ENCODE peak calls at places on chromosomes 12 and 14, in seven cellular contexts. A, Q, Z, Y, B, G and E are unnamed samples.

GRCh38 chr12:69330475-69331473 is 17.4 kb upstream of the LYZ start:
- DNase-seq in A (no peak), Q (no peak), Z (no peak), Y (no peak), B (peak; percentile 1), G (peak; percentile 66), E (no peak)

GRCh38 chr12:94504386-94504785 is 44.7 kb upstream of the CEP83 start:
- DNase-seq in A (no peak), Q (no peak), Z (no peak), Y (no peak), B (no peak), G (no peak), E (no peak)

GRCh38 chr12:117472983-117473382 is 111.6 kb upstream of the NOS1 start:
- DNase-seq in A (no peak), Q (peak; percentile 50), Z (no peak), Y (no peak), B (no peak), G (no peak), E (no peak)

GRCh38 chr12:53295891-53296219 is 513 bp downstream of the PFDN5 start:
- DNase-seq in A (no peak), Q (no peak), Z (no peak), Y (no peak), B (no peak), G (no peak), E (no peak)

GRCh38 chr14:46378248-46378647 is 273.3 kb downstream of the RPL10L start:
- DNase-seq in A (no peak), Q (peak; percentile 4), Z (no peak), Y (no peak), B (no peak), G (no peak), E (no peak)

GRCh38 chr12:101826766-101827368 is 3.9 kb downstream of the GNPTAB start:
- DNase-seq in A (no peak), Q (no peak), Z (no peak), Y (no peak), B (no peak), G (peak; percentile 53), E (no peak)

GRCh38 chr14:93045211-93045674 is 70.5 kb downstream of the ITPK1 start:
- DNase-seq in A (no peak), Q (no peak), Z (peak; percentile 86), Y (no peak), B (no peak), G (no peak), E (no peak)

GRCh38 chr12:1848146-1848545 is 27.8 kb downstream of the LRTM2 start:
- DNase-seq in A (no peak), Q (no peak), Z (no peak), Y (no peak), B (no peak), G (no peak), E (no peak)

GRCh38 chr12:114668905-114669304 is 15.1 kb downstream of the TBX3 start:
- DNase-seq in A (no peak), Q (no peak), Z (no peak), Y (no peak), B (no peak), G (no peak), E (no peak)

GRCh38 chr12:75960086-75960910 is 71.3 kb downstream of the PHLDA1 start:
- DNase-seq in A (no peak), Q (no peak), Z (peak; percentile 83), Y (no peak), B (peak; percentile 18), G (no peak), E (no peak)

GRCh38 chr14:104135121-104135903 is 3.1 kb upstream of the KIF26A start:
- DNase-seq in A (no peak), Q (peak; percentile 72), Z (no peak), Y (no peak), B (no peak), G (peak; percentile 42), E (peak; percentile 33)
- TF ChIP-seq CTCF in A (no peak), Q (peak; percentile 35), Z (no peak), Y (no peak), B (peak; percentile 1), G (no peak), E (no peak)

GRCh38 chr14:71780075-71780474 is 152.2 kb upstream of the RGS6 start:
- DNase-seq in A (no peak), Q (no peak), Z (no peak), Y (no peak), B (no peak), G (no peak), E (no peak)
- H3K27ac ChIP-seq in A (no peak overlapping the region), Q (no peak overlapping the region), Z (no peak overlapping the region), Y (peak overlapping the region; percentile 41), B (no peak overlapping the region), G (peak overlapping the region; percentile 13), E (peak overlapping the region; percentile 39)

GRCh38 chr12:38906482-38907170 is 1.2 kb upstream of the CPNE8 start:
- DNase-seq in A (peak; percentile 94), Q (peak; percentile 88), Z (peak; percentile 67), Y (peak; percentile 46), B (no peak), G (peak; percentile 91), E (peak; percentile 92)
- TF ChIP-seq CTCF in A (peak; percentile 78), Q (peak; percentile 83), Z (peak; percentile 80), Y (peak; percentile 75), B (peak; percentile 38), G (peak; percentile 94), E (peak; percentile 95)

GRCh38 chr12:108973753-108974152 is 47.1 kb downstream of the SVOP start:
- DNase-seq in A (no peak), Q (no peak), Z (no peak), Y (no peak), B (no peak), G (no peak), E (no peak)
- H3K27ac ChIP-seq in A (no peak overlapping the region), Q (no peak overlapping the region), Z (no peak overlapping the region), Y (no peak overlapping the region), B (no peak overlapping the region), G (no peak overlapping the region), E (no peak overlapping the region)

GRCh38 chr12:57764662-57765002 is 2.2 kb downstream of the CYP27B1 start:
- DNase-seq in A (no peak), Q (no peak), Z (no peak), Y (no peak), B (no peak), G (no peak), E (no peak)

GRCh38 chr12:57763881-57764661 is 2.8 kb downstream of the CYP27B1 start:
- DNase-seq in A (no peak), Q (no peak), Z (no peak), Y (no peak), B (no peak), G (no peak), E (no peak)

GRCh38 chr12:57766464-57767311 is at the start of gene CYP27B1:
- DNase-seq in A (no peak), Q (peak; percentile 54), Z (no peak), Y (no peak), B (peak; percentile 7), G (peak; percentile 64), E (no peak)

GRCh38 chr12:57765698-57766463 is 997 bp downstream of the CYP27B1 start:
- DNase-seq in A (no peak), Q (no peak), Z (no peak), Y (no peak), B (no peak), G (no peak), E (no peak)

DNA sequence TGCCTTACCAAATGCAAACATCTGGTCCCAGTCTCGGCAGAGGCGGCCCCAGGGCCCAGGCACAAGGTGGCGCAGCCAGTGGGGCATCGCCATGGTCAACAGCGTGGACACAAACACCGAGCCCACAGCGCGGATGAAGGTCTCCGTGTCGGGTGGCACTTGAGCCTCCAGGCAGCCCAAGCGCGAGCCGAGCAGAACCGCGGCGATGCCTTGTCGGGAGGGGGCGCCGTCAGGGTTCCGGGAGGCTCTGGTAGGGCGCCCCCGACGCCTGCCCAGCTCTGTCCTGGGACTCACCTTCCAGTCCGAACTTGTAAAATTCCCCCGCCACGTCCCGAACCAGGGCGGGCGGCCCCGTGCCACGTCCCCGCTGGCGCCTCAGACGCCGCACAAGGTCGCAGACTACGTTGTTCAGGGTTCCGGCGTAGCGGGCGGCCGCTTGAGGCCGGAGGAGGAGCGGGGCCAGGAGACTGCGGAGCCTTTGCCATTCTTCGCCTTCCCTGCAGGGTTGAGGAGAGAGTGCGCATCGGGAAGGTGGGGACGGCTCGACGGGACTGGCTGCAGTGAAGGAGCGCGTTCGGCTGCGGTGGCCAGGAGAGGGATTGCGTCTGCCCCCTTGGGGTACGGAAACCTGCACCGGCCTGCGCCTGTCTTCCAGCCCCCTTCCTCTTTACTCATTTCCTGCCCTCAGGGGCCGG is 1.7 kb downstream of the CYP27B1 start:
- DNase-seq in A (no peak), Q (peak; percentile 74), Z (no peak), Y (no peak), B (peak; percentile 17), G (peak; percentile 63), E (peak; percentile 75)
- TF ChIP-seq CTCF in A (no peak), Q (peak; percentile 67), Z (peak; percentile 20), Y (peak; percentile 25), B (peak; percentile 31), G (peak; percentile 40), E (peak; percentile 49)

GRCh38 chr12:116299064-116299463 is 21.6 kb upstream of the MED13L start:
- DNase-seq in A (no peak), Q (no peak), Z (peak; percentile 57), Y (no peak), B (no peak), G (no peak), E (no peak)
- H3K27ac ChIP-seq in A (peak overlapping the region; percentile 55), Q (no peak overlapping the region), Z (no peak overlapping the region), Y (no peak overlapping the region), B (no peak overlapping the region), G (peak overlapping the region; percentile 56), E (no peak overlapping the region)

DNA sequence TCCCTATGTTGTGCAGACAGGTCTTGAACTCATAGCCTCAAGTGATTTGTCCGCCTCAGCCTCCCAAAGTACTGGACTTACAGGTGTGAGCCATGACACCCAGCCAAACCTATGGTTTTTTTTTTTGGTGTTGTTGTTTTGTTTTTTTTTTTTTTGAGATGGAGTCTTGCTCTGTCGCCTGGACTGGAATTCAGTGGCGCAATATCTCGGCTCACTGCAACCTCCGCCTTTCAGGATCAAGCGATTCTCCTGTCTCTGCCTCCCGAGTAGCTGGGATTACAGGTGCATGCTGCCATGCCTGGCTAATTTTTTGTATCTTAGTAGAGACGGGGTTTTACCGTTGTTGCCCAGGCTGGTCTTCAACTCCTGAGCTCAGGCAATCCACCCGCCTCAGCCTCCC is 11.3 kb upstream of the RCOR1 start:
- DNase-seq in A (no peak), Q (no peak), Z (no peak), Y (no peak), B (no peak), G (no peak), E (no peak)
- TF ChIP-seq CTCF in A (no peak), Q (no peak), Z (no peak), Y (no peak), B (no peak), G (no peak), E (no peak)

GRCh38 chr12:10362828-10363664 is 26.8 kb downstream of the KLRK1 start:
- DNase-seq in A (no peak), Q (no peak), Z (no peak), Y (no peak), B (no peak), G (no peak), E (no peak)
- H3K27ac ChIP-seq in A (peak overlapping the region; percentile 94), Q (no peak overlapping the region), Z (no peak overlapping the region), Y (peak overlapping the region; percentile 88), B (no peak overlapping the region), G (peak overlapping the region; percentile 90), E (peak overlapping the region; percentile 97)